ENCODE peak calls at places on chromosomes 7 and 10, in five cellular contexts. One of them, this sample, is unnamed.

GRCh38 chr10:17787087-17787942 is 21.8 kb upstream of the MRC1 start:
- DNase-seq in transverse colon: no peak
- DNase-seq in cardiac muscle cell: no peak
- DNase-seq in RWPE1: peak
- DNase-seq in neural progenitor cell: no peak
- DNase-seq in this sample: peak

GRCh38 chr7:6648815-6649104 is 11.6 kb downstream of the ZNF316 start:
- DNase-seq in transverse colon: no peak
- DNase-seq in cardiac muscle cell: no peak
- DNase-seq in RWPE1: no peak
- DNase-seq in neural progenitor cell: no peak
- DNase-seq in this sample: no peak

GRCh38 chr7:73896454-73896853 is 35.5 kb downstream of the TMEM270 start:
- DNase-seq in transverse colon: no peak
- DNase-seq in cardiac muscle cell: no peak
- DNase-seq in RWPE1: peak
- DNase-seq in neural progenitor cell: no peak
- DNase-seq in this sample: no peak

GRCh38 chr10:103850572-103850895 is 4.8 kb downstream of the SH3PXD2A start:
- DNase-seq in transverse colon: no peak
- DNase-seq in cardiac muscle cell: no peak
- DNase-seq in RWPE1: no peak
- DNase-seq in neural progenitor cell: no peak
- DNase-seq in this sample: no peak

GRCh38 chr10:84247496-84247895 is 2.6 kb downstream of the RGR start:
- DNase-seq in transverse colon: no peak
- DNase-seq in cardiac muscle cell: no peak
- DNase-seq in RWPE1: no peak
- DNase-seq in neural progenitor cell: no peak
- DNase-seq in this sample: no peak

GRCh38 chr10:74011762-74012161 is 13.8 kb downstream of the VCL start:
- DNase-seq in transverse colon: no peak
- DNase-seq in cardiac muscle cell: no peak
- DNase-seq in RWPE1: no peak
- DNase-seq in neural progenitor cell: peak
- DNase-seq in this sample: peak

GRCh38 chr7:117949232-117949631 is 76.0 kb upstream of the CTTNBP2 start:
- DNase-seq in transverse colon: no peak
- DNase-seq in cardiac muscle cell: no peak
- DNase-seq in RWPE1: peak
- DNase-seq in neural progenitor cell: no peak
- DNase-seq in this sample: peak

GRCh38 chr7:68925241-68925640 is 673.0 kb upstream of the AUTS2 start:
- DNase-seq in transverse colon: no peak
- DNase-seq in cardiac muscle cell: no peak
- DNase-seq in RWPE1: no peak
- DNase-seq in neural progenitor cell: no peak
- DNase-seq in this sample: no peak

GRCh38 chr10:22321156-22321711 is 335 bp downstream of the BMI1 start:
- DNase-seq in transverse colon: peak
- DNase-seq in cardiac muscle cell: peak
- DNase-seq in RWPE1: no peak
- DNase-seq in neural progenitor cell: peak
- DNase-seq in this sample: peak

GRCh38 chr10:119644994-119645393 is 6.2 kb upstream of the BAG3 start:
- DNase-seq in transverse colon: no peak
- DNase-seq in cardiac muscle cell: no peak
- DNase-seq in RWPE1: no peak
- DNase-seq in neural progenitor cell: no peak
- DNase-seq in this sample: no peak

GRCh38 chr10:93512565-93512964 is 16.2 kb downstream of the CEP55 start:
- DNase-seq in transverse colon: no peak
- DNase-seq in cardiac muscle cell: no peak
- DNase-seq in RWPE1: no peak
- DNase-seq in neural progenitor cell: no peak
- DNase-seq in this sample: peak

GRCh38 chr7:157501576-157501975 is 164.8 kb downstream of the DNAJB6 start:
- DNase-seq in transverse colon: no peak
- DNase-seq in cardiac muscle cell: no peak
- DNase-seq in RWPE1: no peak
- DNase-seq in neural progenitor cell: no peak
- DNase-seq in this sample: no peak

GRCh38 chr7:76069238-76069638 is 21.3 kb downstream of the MDH2 start:
- DNase-seq in transverse colon: peak
- DNase-seq in cardiac muscle cell: peak
- DNase-seq in RWPE1: peak
- DNase-seq in neural progenitor cell: peak
- DNase-seq in this sample: peak

GRCh38 chr10:30028452-30029045 is 30.8 kb downstream of the JCAD start:
- DNase-seq in transverse colon: no peak
- DNase-seq in cardiac muscle cell: no peak
- DNase-seq in RWPE1: no peak
- DNase-seq in neural progenitor cell: no peak
- DNase-seq in this sample: no peak

GRCh38 chr7:51326646-51327286 is 10.2 kb upstream of the COBL start:
- DNase-seq in transverse colon: no peak
- DNase-seq in cardiac muscle cell: no peak
- DNase-seq in RWPE1: no peak
- DNase-seq in neural progenitor cell: peak
- DNase-seq in this sample: no peak

GRCh38 chr10:116740971-116741370 is 1.4 kb downstream of the HSPA12A start:
- DNase-seq in transverse colon: no peak
- DNase-seq in cardiac muscle cell: no peak
- DNase-seq in RWPE1: no peak
- DNase-seq in neural progenitor cell: peak
- DNase-seq in this sample: no peak

GRCh38 chr10:5442990-5443370 is 30.6 kb downstream of the NET1 start:
- DNase-seq in transverse colon: no peak
- DNase-seq in cardiac muscle cell: no peak
- DNase-seq in RWPE1: no peak
- DNase-seq in neural progenitor cell: no peak
- DNase-seq in this sample: no peak

GRCh38 chr10:3525832-3526449 is 259.1 kb downstream of the KLF6 start:
- DNase-seq in transverse colon: peak
- DNase-seq in cardiac muscle cell: no peak
- DNase-seq in RWPE1: peak
- DNase-seq in neural progenitor cell: no peak
- DNase-seq in this sample: peak

DNA sequence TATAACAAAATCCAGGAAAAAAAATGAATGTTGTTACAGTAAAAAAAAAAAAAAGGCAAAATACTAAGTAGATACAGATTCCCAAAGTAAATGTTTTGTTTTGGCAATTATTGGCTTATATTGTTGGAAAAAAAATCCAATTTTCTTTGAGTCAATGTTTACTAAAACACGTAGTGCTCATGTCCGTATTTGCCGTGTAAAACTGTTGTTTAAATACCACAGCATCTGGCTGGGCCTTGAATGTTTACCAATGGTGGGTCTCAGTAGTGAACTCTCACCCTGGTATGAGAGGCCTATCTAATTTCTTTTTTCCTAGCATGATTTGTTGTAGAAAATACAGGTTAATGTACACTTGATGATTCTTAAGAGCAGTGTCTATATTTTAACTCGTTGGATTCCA is 41.4 kb upstream of the SLC26A5 start:
- DNase-seq in transverse colon: no peak
- DNase-seq in cardiac muscle cell: no peak
- DNase-seq in RWPE1: no peak
- DNase-seq in neural progenitor cell: no peak
- DNase-seq in this sample: no peak
- H3K27ac ChIP-seq in transverse colon: no peak
- H3K27ac ChIP-seq in cardiac muscle cell: no peak
- H3K27ac ChIP-seq in RWPE1: no peak
- H3K27ac ChIP-seq in neural progenitor cell: no peak
- H3K27ac ChIP-seq in this sample: no peak

DNA sequence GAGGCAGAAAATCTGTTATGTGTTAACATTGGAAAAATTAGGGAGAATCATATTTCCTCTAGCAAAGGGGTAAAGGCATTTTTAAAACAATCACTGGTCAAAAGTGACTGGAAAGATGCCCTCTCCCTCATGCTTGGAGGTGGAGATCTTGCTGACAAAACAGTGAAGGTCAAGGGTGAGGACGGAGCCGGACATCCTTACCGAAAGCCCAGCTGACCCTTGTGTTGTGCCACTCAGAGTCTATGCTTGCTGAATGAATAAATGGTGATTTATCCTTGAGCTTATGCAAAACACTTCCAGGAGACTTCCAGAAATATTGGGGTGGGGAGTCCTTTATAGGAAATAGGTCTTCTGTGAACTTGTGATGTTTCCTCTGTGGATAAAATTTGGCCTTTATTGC is 28.2 kb upstream of the ELMO1 start:
- DNase-seq in transverse colon: no peak
- DNase-seq in cardiac muscle cell: no peak
- DNase-seq in RWPE1: no peak
- DNase-seq in neural progenitor cell: no peak
- DNase-seq in this sample: no peak
- H3K27ac ChIP-seq in transverse colon: no peak
- H3K27ac ChIP-seq in cardiac muscle cell: no peak
- H3K27ac ChIP-seq in RWPE1: no peak
- H3K27ac ChIP-seq in neural progenitor cell: no peak
- H3K27ac ChIP-seq in this sample: no peak

DNA sequence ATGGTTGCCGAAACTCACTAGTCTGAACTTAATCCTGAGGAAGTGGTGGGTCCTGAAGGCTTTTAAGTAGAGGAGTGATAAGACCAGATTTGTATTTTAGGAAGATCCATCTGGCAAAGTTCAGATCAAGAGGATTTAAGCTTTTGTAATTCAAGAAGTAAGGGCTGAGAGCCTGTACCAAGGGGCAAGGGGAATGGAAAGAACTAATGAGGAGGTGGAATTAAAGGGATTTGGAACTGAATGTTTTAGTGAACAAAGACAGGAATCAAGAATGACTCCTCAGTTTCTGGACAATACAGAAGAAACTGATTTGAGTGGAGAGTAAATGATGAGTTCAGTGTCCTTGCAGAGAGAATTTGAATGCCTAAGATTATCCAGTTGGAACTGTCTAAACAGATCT is 249.0 kb downstream of the C7orf25 start:
- DNase-seq in transverse colon: no peak
- DNase-seq in cardiac muscle cell: no peak
- DNase-seq in RWPE1: no peak
- DNase-seq in neural progenitor cell: peak
- DNase-seq in this sample: no peak
- H3K27ac ChIP-seq in transverse colon: no peak
- H3K27ac ChIP-seq in cardiac muscle cell: no peak
- H3K27ac ChIP-seq in RWPE1: no peak
- H3K27ac ChIP-seq in neural progenitor cell: peak
- H3K27ac ChIP-seq in this sample: no peak

GRCh38 chr7:34096135-34096775 is 190.9 kb downstream of the BMPER start:
- DNase-seq in transverse colon: peak
- DNase-seq in cardiac muscle cell: no peak
- DNase-seq in RWPE1: no peak
- DNase-seq in neural progenitor cell: no peak
- DNase-seq in this sample: peak
- H3K27ac ChIP-seq in transverse colon: no peak
- H3K27ac ChIP-seq in cardiac muscle cell: peak
- H3K27ac ChIP-seq in RWPE1: peak
- H3K27ac ChIP-seq in neural progenitor cell: no peak
- H3K27ac ChIP-seq in this sample: peak

DNA sequence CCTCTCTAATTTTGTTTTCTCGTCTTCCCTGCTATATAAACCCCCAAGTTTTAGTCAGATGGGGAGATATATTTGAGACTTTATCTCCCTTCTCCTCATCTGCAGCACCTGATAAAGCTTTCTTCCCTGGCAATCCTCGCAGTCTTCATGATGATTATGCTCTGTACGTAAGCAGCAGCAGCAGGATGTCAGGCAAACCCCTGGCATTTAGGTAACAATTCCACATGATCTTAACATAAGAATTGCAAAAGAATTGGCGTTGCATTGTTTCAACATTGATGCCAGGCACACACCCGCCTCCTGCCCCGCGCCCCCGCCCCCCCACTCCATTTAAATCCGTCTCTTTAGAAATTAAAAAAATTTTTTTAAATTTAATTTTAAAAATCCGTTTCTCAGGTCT is 6.1 kb downstream of the PKD1L1 start:
- DNase-seq in transverse colon: no peak
- DNase-seq in cardiac muscle cell: no peak
- DNase-seq in RWPE1: no peak
- DNase-seq in neural progenitor cell: no peak
- DNase-seq in this sample: no peak
- H3K27ac ChIP-seq in transverse colon: peak
- H3K27ac ChIP-seq in cardiac muscle cell: no peak
- H3K27ac ChIP-seq in RWPE1: no peak
- H3K27ac ChIP-seq in neural progenitor cell: no peak
- H3K27ac ChIP-seq in this sample: peak

GRCh38 chr7:99190359-99191009 is 17.4 kb downstream of the KPNA7 start:
- DNase-seq in transverse colon: no peak
- DNase-seq in cardiac muscle cell: no peak
- DNase-seq in RWPE1: no peak
- DNase-seq in neural progenitor cell: no peak
- DNase-seq in this sample: no peak
- H3K27ac ChIP-seq in transverse colon: no peak
- H3K27ac ChIP-seq in cardiac muscle cell: no peak
- H3K27ac ChIP-seq in RWPE1: no peak
- H3K27ac ChIP-seq in neural progenitor cell: no peak
- H3K27ac ChIP-seq in this sample: no peak

DNA sequence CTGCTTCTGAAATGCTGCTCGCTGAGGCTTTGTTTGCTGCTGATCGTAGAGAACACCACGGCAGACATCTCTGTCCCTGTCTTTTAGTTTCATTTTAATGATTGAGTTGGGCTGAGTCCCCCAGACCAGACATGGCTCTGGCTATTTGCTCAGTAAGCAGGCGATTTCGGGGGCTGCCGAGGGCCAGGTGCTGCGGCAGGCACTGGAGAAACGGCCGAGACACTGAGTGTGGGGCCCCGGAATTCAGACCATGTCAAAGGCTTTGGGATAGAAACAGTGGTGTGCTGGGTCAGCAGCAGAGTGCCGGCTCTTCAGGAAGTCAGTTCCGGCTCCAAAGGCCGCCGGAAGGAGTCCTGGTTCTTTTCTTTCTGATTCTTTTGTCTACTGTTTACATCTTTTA is 5.0 kb downstream of the LRRC27 start:
- DNase-seq in transverse colon: no peak
- DNase-seq in cardiac muscle cell: no peak
- DNase-seq in RWPE1: no peak
- DNase-seq in neural progenitor cell: peak
- DNase-seq in this sample: no peak
- H3K27ac ChIP-seq in transverse colon: peak
- H3K27ac ChIP-seq in cardiac muscle cell: peak
- H3K27ac ChIP-seq in RWPE1: no peak
- H3K27ac ChIP-seq in neural progenitor cell: peak
- H3K27ac ChIP-seq in this sample: peak